ENCODE peak calls at places on chromosome 16, in four cellular contexts. G is H1, C is HepG2, J is GM12878. F is an unnamed sample.

GRCh38 chr16:85054948-85055502 is 27.4 kb downstream of the KIAA0513 start:
- DNase-seq in C (no peak), G (no peak), J (no peak), F (no peak)

GRCh38 chr16:68265078-68265925 is 976 bp downstream of the SLC7A6 start:
- DNase-seq in J (no peak), C (peak; percentile 100), G (peak; percentile 55), F (no peak)

GRCh38 chr16:70653809-70654771 is 7.7 kb downstream of the IL34 start:
- DNase-seq in J (peak; percentile 44), G (peak; percentile 96), C (peak; percentile 86), F (peak; percentile 80)

GRCh38 chr16:9226924-9227323 is 135.5 kb downstream of the HAPSTR1 start:
- DNase-seq in G (no peak), C (no peak), J (no peak), F (no peak)

GRCh38 chr16:89037261-89038152 is 56.1 kb upstream of the ACSF3 start:
- DNase-seq in J (no peak), C (no peak), G (peak; percentile 87), F (peak; percentile 52)

GRCh38 chr16:49701867-49702494 is 153.9 kb downstream of the ZNF423 start:
- DNase-seq in C (no peak), J (no peak), G (peak; percentile 74), F (peak; percentile 57)

GRCh38 chr16:87464691-87465300 is 28.0 kb downstream of the ZCCHC14 start:
- DNase-seq in C (no peak), J (no peak), G (no peak), F (no peak)

GRCh38 chr16:48381201-48381600 is 4.0 kb downstream of the SIAH1 start:
- DNase-seq in J (no peak), C (no peak), G (no peak), F (no peak)

GRCh38 chr16:57305159-57305811 is 20.8 kb upstream of the PLLP start:
- DNase-seq in C (peak; percentile 65), G (no peak), J (no peak), F (no peak)

GRCh38 chr16:77840093-77840492 is 51.7 kb downstream of the VAT1L start:
- DNase-seq in C (no peak), G (no peak), J (no peak), F (no peak)

GRCh38 chr16:77841275-77841640 is 52.9 kb downstream of the VAT1L start:
- DNase-seq in C (no peak), G (no peak), J (no peak), F (no peak)

GRCh38 chr16:77842468-77842867 is 54.1 kb downstream of the VAT1L start:
- DNase-seq in G (no peak), J (no peak), C (no peak), F (no peak)

GRCh38 chr16:77838597-77839255 is 50.4 kb downstream of the VAT1L start:
- DNase-seq in G (no peak), J (no peak), C (no peak), F (no peak)

DNA sequence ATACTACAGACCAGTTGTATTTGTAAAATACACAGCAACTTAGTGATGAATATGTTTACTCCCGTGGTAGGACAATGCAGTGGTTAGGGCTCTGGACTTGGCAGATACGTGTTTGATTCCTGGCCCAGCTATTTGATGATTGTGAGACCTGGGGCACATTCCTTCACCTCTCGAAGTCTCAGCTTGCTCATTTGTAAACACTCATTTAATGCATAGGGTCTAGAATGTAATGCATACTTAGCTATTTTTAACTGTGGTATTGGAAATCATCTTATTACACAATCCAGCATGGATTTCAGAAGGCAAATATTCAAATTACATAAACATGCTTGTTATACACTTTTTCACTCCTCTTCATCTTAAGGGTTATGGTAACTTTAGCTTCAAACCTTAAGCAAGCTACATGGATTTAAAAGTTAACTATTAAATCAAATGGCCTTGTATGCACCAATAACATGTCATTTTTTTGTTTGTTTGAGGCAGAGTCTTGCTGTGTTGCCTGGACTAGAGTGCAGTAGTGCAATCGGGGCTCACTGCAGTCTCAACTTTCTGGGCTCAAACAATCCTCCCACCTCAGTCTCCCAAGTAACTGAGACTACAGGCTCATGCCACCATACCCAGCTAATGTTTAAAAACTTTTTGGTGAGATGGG is 52.4 kb downstream of the VAT1L start:
- DNase-seq in G (no peak), J (no peak), C (no peak), F (no peak)
- TF ChIP-seq SUZ12 in G (no peak), J (no peak), C (no peak), F (no peak)

GRCh38 chr16:21638573-21638975 is 13.8 kb downstream of the IGSF6 start:
- DNase-seq in C (peak; percentile 91), J (no peak), G (no peak), F (no peak)
- TF ChIP-seq ZNF274 in C (no peak), J (no peak), G (no peak), F (no peak)

GRCh38 chr16:72013888-72014538 is 5.5 kb downstream of the DHODH start:
- DNase-seq in G (no peak), J (no peak), C (no peak), F (no peak)
- H3K4me3 ChIP-seq in G (no peak overlapping the region), J (no peak overlapping the region), C (no peak overlapping the region), F (no peak overlapping the region)

GRCh38 chr16:77063617-77064016 is 127.4 kb upstream of the MON1B start:
- DNase-seq in C (no peak), J (no peak), G (no peak), F (no peak)
- TF ChIP-seq SUZ12 in C (no peak), J (no peak), G (no peak), F (no peak)

DNA sequence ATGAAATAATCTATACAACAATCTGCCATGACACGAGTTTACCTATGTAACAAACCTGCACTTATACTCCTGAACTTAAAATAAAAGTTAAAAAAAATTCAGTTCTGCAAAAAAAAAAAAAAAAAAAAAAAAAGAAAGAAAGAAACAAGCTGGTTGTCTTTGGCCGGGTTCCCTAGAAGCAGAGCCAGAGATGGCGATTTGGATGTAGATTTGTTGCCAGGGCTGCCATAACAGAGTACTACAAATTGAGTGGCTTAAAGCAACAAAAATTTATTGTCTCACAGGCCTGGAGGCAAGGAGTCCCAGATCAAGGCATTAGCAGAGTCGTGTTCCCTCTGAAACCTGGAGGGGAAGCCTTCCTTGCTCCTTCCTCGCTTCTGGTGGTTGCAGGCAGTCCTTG is 20.4 kb downstream of the SYT17 start:
- DNase-seq in G (no peak), C (no peak), J (no peak), F (no peak)
- TF ChIP-seq ZNF274 in G (no peak), C (no peak), J (no peak), F (no peak)

GRCh38 chr16:1019934-1020305 is 38.4 kb downstream of the SOX8 start:
- DNase-seq in J (no peak), G (no peak), C (no peak), F (no peak)
- H3K4me3 ChIP-seq in J (no peak overlapping the region), G (no peak overlapping the region), C (no peak overlapping the region), F (no peak overlapping the region)

DNA sequence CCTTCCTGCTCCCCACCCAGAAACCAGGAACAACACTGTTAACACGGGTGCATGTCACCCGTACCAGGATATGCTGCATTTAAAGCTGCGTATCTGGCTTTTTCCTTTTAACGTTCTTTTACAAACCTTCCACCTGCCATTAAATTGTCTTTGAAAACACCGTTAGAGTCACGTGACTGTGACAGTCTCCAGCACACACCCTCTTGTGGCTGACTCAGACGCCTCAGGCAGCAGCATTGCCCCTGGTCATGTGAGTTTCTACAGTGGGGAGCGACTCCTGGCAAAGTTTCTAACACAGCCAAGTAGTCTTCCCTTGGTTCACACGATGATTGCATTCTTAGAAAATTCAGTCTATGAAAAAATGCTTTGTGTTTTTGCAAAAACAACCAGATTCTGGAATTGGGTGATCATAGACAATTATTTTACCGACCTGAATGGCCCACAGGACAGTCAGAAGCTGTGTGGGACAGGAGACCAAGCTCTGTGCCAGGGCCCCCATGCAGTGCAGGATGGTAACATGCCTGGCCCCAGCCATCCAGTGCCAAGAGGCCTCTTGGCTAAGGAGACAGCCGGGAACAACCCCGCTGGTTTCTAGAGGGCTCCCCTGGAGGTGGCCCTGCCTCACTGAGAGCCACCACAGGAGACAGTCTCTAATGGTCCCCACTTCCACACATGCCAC is 199.1 kb downstream of the KATNIP start:
- DNase-seq in J (peak; percentile 1), G (no peak), C (peak; percentile 25), F (peak; percentile 44)
- TF ChIP-seq SUZ12 in J (no peak), G (no peak), C (no peak), F (no peak)

DNA sequence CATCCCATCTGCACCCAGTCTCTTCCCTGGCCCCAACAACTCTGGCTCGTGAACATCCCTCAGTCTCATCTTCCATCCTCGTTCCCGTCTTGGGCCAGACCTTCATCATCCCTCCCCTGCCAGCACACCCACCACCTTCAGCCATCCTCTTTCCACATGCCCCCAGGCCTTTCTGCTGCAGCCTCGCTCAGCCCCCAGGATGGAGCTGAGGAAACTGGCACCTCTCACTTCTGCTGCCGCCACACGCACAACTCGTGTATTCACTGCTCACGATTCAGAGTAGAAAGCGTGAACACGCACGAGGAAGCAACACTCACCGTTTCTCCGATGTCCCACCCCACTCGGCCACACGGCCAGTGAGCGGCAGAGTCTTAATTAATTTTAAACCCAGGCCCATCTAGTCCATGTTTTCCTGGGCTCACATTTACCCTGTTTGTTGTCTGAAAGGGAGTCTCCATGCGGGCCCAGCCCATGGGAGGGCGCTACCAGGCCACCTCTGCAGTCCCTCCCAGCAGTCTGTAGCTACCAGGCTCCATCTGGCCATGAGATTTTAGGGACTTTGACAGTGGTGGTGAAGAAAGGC is 12.5 kb downstream of the C16orf90 start:
- DNase-seq in J (no peak), C (no peak), G (no peak), F (no peak)
- TF ChIP-seq ZNF274 in J (no peak), C (no peak), G (no peak), F (no peak)